ENCODE peak calls at places on chromosomes 2 and 18, in four cellular contexts. F is CD4-positive, CD25-positive, alpha-beta regulatory T cell; H is NCI-H69; T is HFFc6. J is an unnamed sample.

GRCh38 chr2:236172238-236172865 is 4.2 kb upstream of the GBX2 start:
- DNase-seq in F (no peak), H (no peak), T (no peak), J (no peak)

GRCh38 chr18:61893304-61893970 is 630 bp upstream of the RNF152 start:
- DNase-seq in F (peak; percentile 21), H (peak; percentile 84), T (peak; percentile 29), J (peak; percentile 39)

GRCh38 chr18:70234667-70235459 is 29.4 kb upstream of the RTTN start:
- DNase-seq in F (no peak), H (no peak), T (no peak), J (no peak)

GRCh38 chr2:239240480-239240881 is 160.3 kb downstream of the HDAC4 start:
- DNase-seq in F (no peak), H (no peak), T (no peak), J (no peak)

GRCh38 chr18:13392899-13393298 is 174.3 kb downstream of the LDLRAD4 start:
- DNase-seq in F (no peak), H (no peak), T (no peak), J (no peak)

GRCh38 chr2:240629968-240630770 is 4.9 kb downstream of the GPR35 start:
- DNase-seq in F (no peak), H (no peak), T (no peak), J (no peak)

GRCh38 chr2:149536649-149537048 is 50.9 kb downstream of the MMADHC start:
- DNase-seq in F (no peak), H (no peak), T (no peak), J (no peak)

GRCh38 chr2:1028846-1029245 is 78.2 kb downstream of the SNTG2 start:
- DNase-seq in F (no peak), H (no peak), T (no peak), J (no peak)

GRCh38 chr18:62497171-62497783 is 25.5 kb upstream of the ZCCHC2 start:
- DNase-seq in F (no peak), H (no peak), T (no peak), J (no peak)

GRCh38 chr2:234708091-234708683 is 211.3 kb upstream of the ARL4C start:
- DNase-seq in F (no peak), H (no peak), T (no peak), J (no peak)

GRCh38 chr18:28995319-28995718 is 818.4 kb upstream of the CDH2 start:
- DNase-seq in F (no peak), H (peak; percentile 64), T (no peak), J (no peak)

GRCh38 chr2:190435031-190435677 is 27.0 kb downstream of the MFSD6 start:
- DNase-seq in F (no peak), H (peak; percentile 72), T (no peak), J (no peak)

GRCh38 chr2:893311-893710 is 57.3 kb upstream of the SNTG2 start:
- DNase-seq in F (no peak), H (peak; percentile 8), T (no peak), J (no peak)

GRCh38 chr2:71934595-71935263 is 212.9 kb downstream of the CYP26B1 start:
- DNase-seq in F (no peak), H (peak; percentile 16), T (no peak), J (no peak)

GRCh38 chr18:471701-472100 is 28.8 kb downstream of the COLEC12 start:
- DNase-seq in F (no peak), H (no peak), T (no peak), J (no peak)

GRCh38 chr2:199968126-199968525 is 12.7 kb downstream of the MAIP1 start:
- DNase-seq in F (no peak), H (no peak), T (no peak), J (no peak)

GRCh38 chr2:137151731-137152130 is 386.4 kb downstream of the THSD7B start:
- DNase-seq in F (no peak), H (no peak), T (no peak), J (no peak)

GRCh38 chr2:161416294-161416632 is at the start of gene TBR1:
- DNase-seq in F (no peak), H (no peak), T (no peak), J (no peak)

GRCh38 chr18:31741096-31741735 is 19.5 kb downstream of the SLC25A52 start:
- DNase-seq in F (peak; percentile 43), H (peak; percentile 63), T (peak; percentile 4), J (peak; percentile 2)

GRCh38 chr2:133568172-133568571 is at the start of gene NCKAP5:
- DNase-seq in F (no peak), H (no peak), T (peak; percentile 22), J (peak; percentile 22)

GRCh38 chr18:12253517-12254136 is 534 bp upstream of the CIDEA start:
- DNase-seq in F (no peak), H (peak; percentile 35), T (no peak), J (no peak)

J was measured in NCI-H774.